ENCODE peak calls at places on chromosomes 16 and 17, in ten cellular contexts. J, L, Q, N, H, V, O, G, M and P are unnamed samples.

GRCh38 chr16:77849640-77850258 is 61.4 kb downstream of the VAT1L start:
- DNase-seq in M (no peak), H (no peak), O (no peak), N (no peak), V (no peak), G (no peak), J (no peak), L (no peak), Q (no peak), P (no peak)

GRCh38 chr16:57994778-57995177 is 5.7 kb downstream of the ZNF319 start:
- DNase-seq in V (peak), J (no peak), G (no peak), O (peak), L (no peak), H (peak), N (no peak), Q (no peak), M (no peak), P (peak)

GRCh38 chr16:50731130-50731988 is 10.5 kb upstream of the CYLD start:
- DNase-seq in V (no peak), H (peak), N (no peak), L (no peak), G (no peak), J (no peak), Q (no peak), O (no peak), M (no peak), P (no peak)

GRCh38 chr17:2053380-2054261 is 1.3 kb upstream of the HIC1 start:
- DNase-seq in J (peak), L (peak), Q (peak), G (peak), M (no peak), V (peak), H (peak), N (no peak), O (no peak), P (peak)

GRCh38 chr16:79690159-79690558 is 89.6 kb upstream of the MAF start:
- DNase-seq in L (no peak), N (no peak), Q (no peak), O (no peak), V (no peak), M (no peak), H (no peak), J (no peak), G (no peak), P (no peak)

GRCh38 chr17:72976971-72977767 is 115.3 kb downstream of the SLC39A11 start:
- DNase-seq in V (peak), Q (no peak), G (no peak), M (peak), N (no peak), L (no peak), O (peak), J (no peak), H (no peak), P (peak)

GRCh38 chr17:12089809-12090384 is 69.2 kb downstream of the MAP2K4 start:
- DNase-seq in H (no peak), G (no peak), M (peak), V (peak), Q (no peak), J (no peak), L (peak), N (peak), O (no peak), P (no peak)

GRCh38 chr16:27335349-27336052 is 21.7 kb downstream of the IL4R start:
- DNase-seq in H (no peak), M (no peak), V (peak), J (no peak), G (no peak), O (no peak), L (no peak), Q (no peak), N (no peak), P (no peak)

GRCh38 chr17:81256616-81257015 is 17.5 kb downstream of the NDUFAF8 start:
- DNase-seq in O (no peak), Q (no peak), J (no peak), M (no peak), N (no peak), H (no peak), V (peak), G (no peak), L (no peak), P (no peak)

GRCh38 chr17:40283662-40284061 is 4.0 kb upstream of the CDC6 start:
- DNase-seq in J (no peak), G (no peak), V (peak), L (no peak), Q (no peak), O (no peak), H (no peak), M (peak), N (peak), P (no peak)